ENCODE peak calls at places on chromosomes 12 and 14, in four cellular contexts. One of them, this sample, is unnamed.

GRCh38 chr12:8590842-8591545 is 21.7 kb downstream of the AICDA start:
- DNase-seq in COR-L47: no peak
- DNase-seq in breast epithelium: no peak
- DNase-seq in stimulated activated CD4-positive, alpha-beta T cell treated with anti-CD3 and anti-CD28 coated beads, Interleukin-12 subunit alpha, Interleukin-12 subunit beta, amount 100 ng/mL, for 4 hours: no peak
- DNase-seq in this sample: no peak

GRCh38 chr12:113912761-113913295 is 53.3 kb downstream of the RBM19 start:
- DNase-seq in stimulated activated CD4-positive, alpha-beta T cell treated with anti-CD3 and anti-CD28 coated beads, Interleukin-12 subunit alpha, Interleukin-12 subunit beta, amount 100 ng/mL, for 4 hours: peak
- DNase-seq in breast epithelium: peak
- DNase-seq in COR-L47: peak
- DNase-seq in this sample: peak

GRCh38 chr12:132323171-132324010 is 6.0 kb downstream of the GALNT9 start:
- DNase-seq in COR-L47: no peak
- DNase-seq in breast epithelium: no peak
- DNase-seq in stimulated activated CD4-positive, alpha-beta T cell treated with anti-CD3 and anti-CD28 coated beads, Interleukin-12 subunit alpha, Interleukin-12 subunit beta, amount 100 ng/mL, for 4 hours: no peak
- DNase-seq in this sample: peak

GRCh38 chr12:38469689-38470088 is 153.1 kb downstream of the ALG10B start:
- DNase-seq in breast epithelium: no peak
- DNase-seq in stimulated activated CD4-positive, alpha-beta T cell treated with anti-CD3 and anti-CD28 coated beads, Interleukin-12 subunit alpha, Interleukin-12 subunit beta, amount 100 ng/mL, for 4 hours: no peak
- DNase-seq in COR-L47: no peak
- DNase-seq in this sample: no peak

GRCh38 chr14:72745546-72745945 is 148.4 kb downstream of the DPF3 start:
- DNase-seq in breast epithelium: no peak
- DNase-seq in COR-L47: no peak
- DNase-seq in stimulated activated CD4-positive, alpha-beta T cell treated with anti-CD3 and anti-CD28 coated beads, Interleukin-12 subunit alpha, Interleukin-12 subunit beta, amount 100 ng/mL, for 4 hours: no peak
- DNase-seq in this sample: no peak

GRCh38 chr14:28949503-28949902 is 182.9 kb downstream of the FOXG1 start:
- DNase-seq in COR-L47: no peak
- DNase-seq in breast epithelium: no peak
- DNase-seq in stimulated activated CD4-positive, alpha-beta T cell treated with anti-CD3 and anti-CD28 coated beads, Interleukin-12 subunit alpha, Interleukin-12 subunit beta, amount 100 ng/mL, for 4 hours: no peak
- DNase-seq in this sample: no peak

GRCh38 chr12:87756111-87756510 is 273.1 kb downstream of the C12orf50 start:
- DNase-seq in breast epithelium: no peak
- DNase-seq in stimulated activated CD4-positive, alpha-beta T cell treated with anti-CD3 and anti-CD28 coated beads, Interleukin-12 subunit alpha, Interleukin-12 subunit beta, amount 100 ng/mL, for 4 hours: no peak
- DNase-seq in COR-L47: no peak
- DNase-seq in this sample: no peak

GRCh38 chr12:46360370-46360769 is 12.2 kb downstream of the SLC38A2 start:
- DNase-seq in COR-L47: no peak
- DNase-seq in stimulated activated CD4-positive, alpha-beta T cell treated with anti-CD3 and anti-CD28 coated beads, Interleukin-12 subunit alpha, Interleukin-12 subunit beta, amount 100 ng/mL, for 4 hours: no peak
- DNase-seq in breast epithelium: no peak
- DNase-seq in this sample: no peak

GRCh38 chr14:90239139-90239538 is 17.2 kb upstream of the PSMC1 start:
- DNase-seq in stimulated activated CD4-positive, alpha-beta T cell treated with anti-CD3 and anti-CD28 coated beads, Interleukin-12 subunit alpha, Interleukin-12 subunit beta, amount 100 ng/mL, for 4 hours: no peak
- DNase-seq in breast epithelium: no peak
- DNase-seq in COR-L47: no peak
- DNase-seq in this sample: no peak

GRCh38 chr12:94280063-94280462 is 131.7 kb downstream of the PLXNC1 start:
- DNase-seq in breast epithelium: no peak
- DNase-seq in COR-L47: no peak
- DNase-seq in stimulated activated CD4-positive, alpha-beta T cell treated with anti-CD3 and anti-CD28 coated beads, Interleukin-12 subunit alpha, Interleukin-12 subunit beta, amount 100 ng/mL, for 4 hours: no peak
- DNase-seq in this sample: no peak

GRCh38 chr12:121580959-121581680 is at the start of gene KDM2B:
- DNase-seq in stimulated activated CD4-positive, alpha-beta T cell treated with anti-CD3 and anti-CD28 coated beads, Interleukin-12 subunit alpha, Interleukin-12 subunit beta, amount 100 ng/mL, for 4 hours: peak
- DNase-seq in COR-L47: no peak
- DNase-seq in breast epithelium: no peak
- DNase-seq in this sample: peak

GRCh38 chr12:7369274-7369729 is 65.4 kb downstream of the ACSM4 start:
- DNase-seq in COR-L47: no peak
- DNase-seq in stimulated activated CD4-positive, alpha-beta T cell treated with anti-CD3 and anti-CD28 coated beads, Interleukin-12 subunit alpha, Interleukin-12 subunit beta, amount 100 ng/mL, for 4 hours: no peak
- DNase-seq in breast epithelium: peak
- DNase-seq in this sample: no peak

GRCh38 chr14:63438065-63438757 is 105.0 kb downstream of the PPP2R5E start:
- DNase-seq in breast epithelium: peak
- DNase-seq in stimulated activated CD4-positive, alpha-beta T cell treated with anti-CD3 and anti-CD28 coated beads, Interleukin-12 subunit alpha, Interleukin-12 subunit beta, amount 100 ng/mL, for 4 hours: no peak
- DNase-seq in COR-L47: peak
- DNase-seq in this sample: no peak

GRCh38 chr12:5318874-5319273 is 113.0 kb upstream of the NTF3 start:
- DNase-seq in COR-L47: no peak
- DNase-seq in breast epithelium: no peak
- DNase-seq in stimulated activated CD4-positive, alpha-beta T cell treated with anti-CD3 and anti-CD28 coated beads, Interleukin-12 subunit alpha, Interleukin-12 subunit beta, amount 100 ng/mL, for 4 hours: no peak
- DNase-seq in this sample: no peak

GRCh38 chr14:61178226-61179060 is 102.7 kb downstream of the TMEM30B start:
- DNase-seq in COR-L47: no peak
- DNase-seq in breast epithelium: peak
- DNase-seq in stimulated activated CD4-positive, alpha-beta T cell treated with anti-CD3 and anti-CD28 coated beads, Interleukin-12 subunit alpha, Interleukin-12 subunit beta, amount 100 ng/mL, for 4 hours: peak
- DNase-seq in this sample: no peak

GRCh38 chr12:119423285-119423684 is 88.8 kb downstream of the CCDC60 start:
- DNase-seq in stimulated activated CD4-positive, alpha-beta T cell treated with anti-CD3 and anti-CD28 coated beads, Interleukin-12 subunit alpha, Interleukin-12 subunit beta, amount 100 ng/mL, for 4 hours: no peak
- DNase-seq in breast epithelium: no peak
- DNase-seq in COR-L47: no peak
- DNase-seq in this sample: no peak

GRCh38 chr12:31890295-31891285 is 68.6 kb upstream of the RESF1 start:
- DNase-seq in COR-L47: no peak
- DNase-seq in stimulated activated CD4-positive, alpha-beta T cell treated with anti-CD3 and anti-CD28 coated beads, Interleukin-12 subunit alpha, Interleukin-12 subunit beta, amount 100 ng/mL, for 4 hours: no peak
- DNase-seq in breast epithelium: no peak
- DNase-seq in this sample: no peak

GRCh38 chr12:120584343-120585149 is 3.3 kb upstream of the POP5 start:
- DNase-seq in breast epithelium: peak
- DNase-seq in COR-L47: peak
- DNase-seq in stimulated activated CD4-positive, alpha-beta T cell treated with anti-CD3 and anti-CD28 coated beads, Interleukin-12 subunit alpha, Interleukin-12 subunit beta, amount 100 ng/mL, for 4 hours: peak
- DNase-seq in this sample: peak

GRCh38 chr12:89769483-89769818 is 60.8 kb upstream of the ATP2B1 start:
- DNase-seq in COR-L47: no peak
- DNase-seq in breast epithelium: no peak
- DNase-seq in stimulated activated CD4-positive, alpha-beta T cell treated with anti-CD3 and anti-CD28 coated beads, Interleukin-12 subunit alpha, Interleukin-12 subunit beta, amount 100 ng/mL, for 4 hours: no peak
- DNase-seq in this sample: no peak

GRCh38 chr12:31369712-31370521 is 44.0 kb upstream of the SINHCAF start:
- DNase-seq in COR-L47: no peak
- DNase-seq in stimulated activated CD4-positive, alpha-beta T cell treated with anti-CD3 and anti-CD28 coated beads, Interleukin-12 subunit alpha, Interleukin-12 subunit beta, amount 100 ng/mL, for 4 hours: no peak
- DNase-seq in breast epithelium: no peak
- DNase-seq in this sample: no peak

GRCh38 chr12:6827982-6828670 is at the start of gene P3H3:
- DNase-seq in breast epithelium: no peak
- DNase-seq in stimulated activated CD4-positive, alpha-beta T cell treated with anti-CD3 and anti-CD28 coated beads, Interleukin-12 subunit alpha, Interleukin-12 subunit beta, amount 100 ng/mL, for 4 hours: no peak
- DNase-seq in COR-L47: no peak
- DNase-seq in this sample: peak

GRCh38 chr14:104970231-104971068 is 7.7 kb downstream of the AHNAK2 start:
- DNase-seq in COR-L47: no peak
- DNase-seq in stimulated activated CD4-positive, alpha-beta T cell treated with anti-CD3 and anti-CD28 coated beads, Interleukin-12 subunit alpha, Interleukin-12 subunit beta, amount 100 ng/mL, for 4 hours: no peak
- DNase-seq in breast epithelium: no peak
- DNase-seq in this sample: no peak

GRCh38 chr12:48973992-48974673 is 2.6 kb upstream of the WNT10B start:
- DNase-seq in stimulated activated CD4-positive, alpha-beta T cell treated with anti-CD3 and anti-CD28 coated beads, Interleukin-12 subunit alpha, Interleukin-12 subunit beta, amount 100 ng/mL, for 4 hours: peak
- DNase-seq in COR-L47: no peak
- DNase-seq in breast epithelium: no peak
- DNase-seq in this sample: no peak

GRCh38 chr12:122937622-122938091 is 28.6 kb downstream of the ABCB9 start:
- DNase-seq in breast epithelium: no peak
- DNase-seq in COR-L47: no peak
- DNase-seq in stimulated activated CD4-positive, alpha-beta T cell treated with anti-CD3 and anti-CD28 coated beads, Interleukin-12 subunit alpha, Interleukin-12 subunit beta, amount 100 ng/mL, for 4 hours: no peak
- DNase-seq in this sample: no peak

GRCh38 chr12:84924956-84925355 is 12.4 kb upstream of the SLC6A15 start:
- DNase-seq in COR-L47: no peak
- DNase-seq in stimulated activated CD4-positive, alpha-beta T cell treated with anti-CD3 and anti-CD28 coated beads, Interleukin-12 subunit alpha, Interleukin-12 subunit beta, amount 100 ng/mL, for 4 hours: no peak
- DNase-seq in breast epithelium: no peak
- DNase-seq in this sample: no peak

GRCh38 chr12:48350249-48351021 is at the start of gene ZNF641:
- DNase-seq in breast epithelium: peak
- DNase-seq in stimulated activated CD4-positive, alpha-beta T cell treated with anti-CD3 and anti-CD28 coated beads, Interleukin-12 subunit alpha, Interleukin-12 subunit beta, amount 100 ng/mL, for 4 hours: peak
- DNase-seq in COR-L47: peak
- DNase-seq in this sample: peak

GRCh38 chr12:26120561-26121274 is 4.1 kb downstream of the BHLHE41 start:
- DNase-seq in breast epithelium: no peak
- DNase-seq in stimulated activated CD4-positive, alpha-beta T cell treated with anti-CD3 and anti-CD28 coated beads, Interleukin-12 subunit alpha, Interleukin-12 subunit beta, amount 100 ng/mL, for 4 hours: no peak
- DNase-seq in COR-L47: no peak
- DNase-seq in this sample: no peak

GRCh38 chr14:64676410-64677008 is 27.7 kb upstream of the PLEKHG3 start:
- DNase-seq in stimulated activated CD4-positive, alpha-beta T cell treated with anti-CD3 and anti-CD28 coated beads, Interleukin-12 subunit alpha, Interleukin-12 subunit beta, amount 100 ng/mL, for 4 hours: no peak
- DNase-seq in COR-L47: no peak
- DNase-seq in breast epithelium: no peak
- DNase-seq in this sample: no peak

GRCh38 chr12:54558311-54558710 is 8.9 kb downstream of the PDE1B start:
- DNase-seq in COR-L47: no peak
- DNase-seq in breast epithelium: no peak
- DNase-seq in stimulated activated CD4-positive, alpha-beta T cell treated with anti-CD3 and anti-CD28 coated beads, Interleukin-12 subunit alpha, Interleukin-12 subunit beta, amount 100 ng/mL, for 4 hours: no peak
- DNase-seq in this sample: peak

GRCh38 chr14:89767861-89768268 is 186.7 kb downstream of the EFCAB11 start:
- DNase-seq in breast epithelium: no peak
- DNase-seq in COR-L47: peak
- DNase-seq in stimulated activated CD4-positive, alpha-beta T cell treated with anti-CD3 and anti-CD28 coated beads, Interleukin-12 subunit alpha, Interleukin-12 subunit beta, amount 100 ng/mL, for 4 hours: peak
- DNase-seq in this sample: no peak

GRCh38 chr14:102279688-102280348 is 25.1 kb downstream of the MOK start:
- DNase-seq in stimulated activated CD4-positive, alpha-beta T cell treated with anti-CD3 and anti-CD28 coated beads, Interleukin-12 subunit alpha, Interleukin-12 subunit beta, amount 100 ng/mL, for 4 hours: no peak
- DNase-seq in COR-L47: no peak
- DNase-seq in breast epithelium: peak
- DNase-seq in this sample: no peak

GRCh38 chr12:115337693-115338543 is 653.9 kb upstream of the TBX3 start:
- DNase-seq in breast epithelium: peak
- DNase-seq in stimulated activated CD4-positive, alpha-beta T cell treated with anti-CD3 and anti-CD28 coated beads, Interleukin-12 subunit alpha, Interleukin-12 subunit beta, amount 100 ng/mL, for 4 hours: no peak
- DNase-seq in COR-L47: no peak
- DNase-seq in this sample: no peak

This sample was measured in posterior cingulate gyrus.